ENCODE peak calls at places on chromosomes 4 and X, in six cellular contexts. One of them, this sample, is unnamed.

GRCh38 chrX:7052541-7052940 is 95.0 kb upstream of the STS start:
- DNase-seq in astrocyte: no peak
- DNase-seq in upper lobe of left lung: no peak
- DNase-seq in AG09309: no peak
- DNase-seq in A549: no peak
- DNase-seq in nephron progenitor cell: no peak
- DNase-seq in this sample: no peak

GRCh38 chrX:1086444-1087409 is 125.7 kb downstream of the CRLF2 start:
- DNase-seq in AG09309: no peak
- DNase-seq in A549: peak
- DNase-seq in upper lobe of left lung: no peak
- DNase-seq in astrocyte: no peak
- DNase-seq in nephron progenitor cell: no peak
- DNase-seq in this sample: no peak

GRCh38 chr4:26943391-26943790 is 82.8 kb downstream of the STIM2 start:
- DNase-seq in AG09309: no peak
- DNase-seq in nephron progenitor cell: no peak
- DNase-seq in astrocyte: no peak
- DNase-seq in A549: no peak
- DNase-seq in upper lobe of left lung: no peak
- DNase-seq in this sample: no peak

GRCh38 chr4:827209-828081 is 1.5 kb upstream of the CPLX1 start:
- DNase-seq in nephron progenitor cell: peak
- DNase-seq in AG09309: no peak
- DNase-seq in A549: no peak
- DNase-seq in astrocyte: no peak
- DNase-seq in upper lobe of left lung: peak
- DNase-seq in this sample: peak

GRCh38 chr4:157018920-157019490 is 47.4 kb upstream of the PDGFC start:
- DNase-seq in AG09309: no peak
- DNase-seq in A549: no peak
- DNase-seq in upper lobe of left lung: no peak
- DNase-seq in nephron progenitor cell: no peak
- DNase-seq in astrocyte: no peak
- DNase-seq in this sample: no peak

GRCh38 chr4:16516796-16517413 is 290.6 kb upstream of the TAPT1 start:
- DNase-seq in upper lobe of left lung: no peak
- DNase-seq in A549: no peak
- DNase-seq in AG09309: peak
- DNase-seq in nephron progenitor cell: no peak
- DNase-seq in astrocyte: peak
- DNase-seq in this sample: no peak

GRCh38 chr4:2042207-2042946 is 16.8 kb upstream of the NAT8L start:
- DNase-seq in upper lobe of left lung: peak
- DNase-seq in astrocyte: no peak
- DNase-seq in nephron progenitor cell: peak
- DNase-seq in AG09309: no peak
- DNase-seq in A549: no peak
- DNase-seq in this sample: no peak

GRCh38 chr4:52548818-52549570 is 110.1 kb downstream of the USP46 start:
- DNase-seq in AG09309: no peak
- DNase-seq in nephron progenitor cell: no peak
- DNase-seq in astrocyte: no peak
- DNase-seq in upper lobe of left lung: no peak
- DNase-seq in A549: no peak
- DNase-seq in this sample: no peak

GRCh38 chrX:84186603-84187358 is 1.2 kb downstream of the RPS6KA6 start:
- DNase-seq in A549: peak
- DNase-seq in astrocyte: no peak
- DNase-seq in AG09309: no peak
- DNase-seq in upper lobe of left lung: no peak
- DNase-seq in nephron progenitor cell: peak
- DNase-seq in this sample: no peak

GRCh38 chr4:74365761-74366160 is 816 bp downstream of the EREG start:
- DNase-seq in A549: no peak
- DNase-seq in astrocyte: peak
- DNase-seq in upper lobe of left lung: peak
- DNase-seq in AG09309: no peak
- DNase-seq in nephron progenitor cell: peak
- DNase-seq in this sample: no peak

GRCh38 chrX:6129195-6129594 is 99.5 kb downstream of the NLGN4X start:
- DNase-seq in AG09309: no peak
- DNase-seq in nephron progenitor cell: no peak
- DNase-seq in A549: no peak
- DNase-seq in astrocyte: no peak
- DNase-seq in upper lobe of left lung: no peak
- DNase-seq in this sample: no peak

GRCh38 chr4:185143596-185143969 is 517 bp downstream of the SLC25A4 start:
- DNase-seq in upper lobe of left lung: no peak
- DNase-seq in AG09309: no peak
- DNase-seq in A549: peak
- DNase-seq in nephron progenitor cell: no peak
- DNase-seq in astrocyte: peak
- DNase-seq in this sample: no peak

GRCh38 chrX:107629533-107629909 is 1.2 kb downstream of the PRPS1 start:
- DNase-seq in upper lobe of left lung: no peak
- DNase-seq in A549: peak
- DNase-seq in AG09309: no peak
- DNase-seq in nephron progenitor cell: no peak
- DNase-seq in astrocyte: peak
- DNase-seq in this sample: no peak

GRCh38 chr4:98641906-98642668 is 16.3 kb downstream of the TSPAN5 start:
- DNase-seq in nephron progenitor cell: no peak
- DNase-seq in AG09309: no peak
- DNase-seq in A549: no peak
- DNase-seq in upper lobe of left lung: no peak
- DNase-seq in astrocyte: no peak
- DNase-seq in this sample: no peak

GRCh38 chr4:182126567-182126966 is 116.6 kb upstream of the TENM3 start:
- DNase-seq in nephron progenitor cell: no peak
- DNase-seq in astrocyte: peak
- DNase-seq in upper lobe of left lung: no peak
- DNase-seq in A549: no peak
- DNase-seq in AG09309: no peak
- DNase-seq in this sample: no peak

GRCh38 chr4:168656055-168656660 is 159.3 kb downstream of the PALLD start:
- DNase-seq in AG09309: peak
- DNase-seq in A549: no peak
- DNase-seq in upper lobe of left lung: no peak
- DNase-seq in astrocyte: peak
- DNase-seq in nephron progenitor cell: no peak
- DNase-seq in this sample: no peak

GRCh38 chr4:121655320-121656268 is 41.2 kb downstream of the ANXA5 start:
- DNase-seq in AG09309: no peak
- DNase-seq in nephron progenitor cell: no peak
- DNase-seq in A549: no peak
- DNase-seq in upper lobe of left lung: no peak
- DNase-seq in astrocyte: peak
- DNase-seq in this sample: no peak

GRCh38 chr4:84474107-84474506 is 25.0 kb downstream of the NKX6-1 start:
- DNase-seq in upper lobe of left lung: no peak
- DNase-seq in nephron progenitor cell: no peak
- DNase-seq in AG09309: no peak
- DNase-seq in astrocyte: no peak
- DNase-seq in A549: no peak
- DNase-seq in this sample: no peak

GRCh38 chrX:40644821-40645358 is 2.5 kb downstream of the CXorf38 start:
- DNase-seq in astrocyte: peak
- DNase-seq in AG09309: peak
- DNase-seq in A549: peak
- DNase-seq in nephron progenitor cell: no peak
- DNase-seq in upper lobe of left lung: no peak
- DNase-seq in this sample: no peak

GRCh38 chr4:77226939-77227705 is 70.1 kb downstream of the CCNG2 start:
- DNase-seq in upper lobe of left lung: no peak
- DNase-seq in astrocyte: no peak
- DNase-seq in AG09309: no peak
- DNase-seq in nephron progenitor cell: no peak
- DNase-seq in A549: no peak
- DNase-seq in this sample: no peak

GRCh38 chrX:20317873-20318272 is 51.2 kb upstream of the RPS6KA3 start:
- DNase-seq in AG09309: no peak
- DNase-seq in upper lobe of left lung: no peak
- DNase-seq in astrocyte: peak
- DNase-seq in nephron progenitor cell: no peak
- DNase-seq in A549: no peak
- DNase-seq in this sample: no peak

GRCh38 chr4:77158487-77158861 is 1.5 kb downstream of the CCNG2 start:
- DNase-seq in AG09309: no peak
- DNase-seq in nephron progenitor cell: no peak
- DNase-seq in upper lobe of left lung: no peak
- DNase-seq in astrocyte: no peak
- DNase-seq in A549: no peak
- DNase-seq in this sample: no peak

GRCh38 chrX:72129661-72130060 is 2.1 kb downstream of the RTL5 start:
- DNase-seq in A549: no peak
- DNase-seq in AG09309: no peak
- DNase-seq in upper lobe of left lung: no peak
- DNase-seq in astrocyte: no peak
- DNase-seq in nephron progenitor cell: no peak
- DNase-seq in this sample: no peak

GRCh38 chr4:139783761-139784484 is 118.3 kb downstream of the MGST2 start:
- DNase-seq in nephron progenitor cell: no peak
- DNase-seq in upper lobe of left lung: peak
- DNase-seq in astrocyte: no peak
- DNase-seq in A549: no peak
- DNase-seq in AG09309: no peak
- DNase-seq in this sample: no peak

GRCh38 chrX:45758319-45758718 is 557.6 kb upstream of the DIPK2B start:
- DNase-seq in astrocyte: peak
- DNase-seq in upper lobe of left lung: no peak
- DNase-seq in nephron progenitor cell: no peak
- DNase-seq in AG09309: peak
- DNase-seq in A549: no peak
- DNase-seq in this sample: no peak

GRCh38 chrX:2652106-2652505 is 39.0 kb upstream of the CD99 start:
- DNase-seq in nephron progenitor cell: no peak
- DNase-seq in AG09309: no peak
- DNase-seq in astrocyte: no peak
- DNase-seq in upper lobe of left lung: no peak
- DNase-seq in A549: peak
- DNase-seq in this sample: no peak
- TF ChIP-seq CTCF in nephron progenitor cell: no peak
- TF ChIP-seq CTCF in AG09309: no peak
- TF ChIP-seq CTCF in astrocyte: no peak
- TF ChIP-seq CTCF in upper lobe of left lung: no peak
- TF ChIP-seq CTCF in A549: no peak
- TF ChIP-seq CTCF in this sample: peak

DNA sequence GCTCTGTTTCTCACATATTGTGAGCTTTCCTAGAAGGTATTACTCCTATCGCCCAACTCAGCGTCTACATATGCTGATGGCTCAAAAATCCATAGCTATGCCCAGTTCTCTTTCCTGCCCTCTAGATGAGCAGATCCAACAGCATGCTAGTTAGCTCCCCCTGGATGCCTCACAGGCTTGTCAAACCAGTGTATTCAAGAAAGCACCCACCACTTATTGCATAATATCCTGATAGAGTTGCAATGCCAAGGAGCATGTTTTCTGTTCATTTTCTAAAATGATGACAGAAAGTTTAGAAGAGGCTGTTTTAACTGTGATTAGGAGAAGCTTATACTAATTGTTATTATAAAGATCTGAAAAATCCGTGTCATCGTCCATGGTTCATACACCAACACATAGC is 1.9 kb upstream of the PACRGL start:
- DNase-seq in AG09309: no peak
- DNase-seq in astrocyte: no peak
- DNase-seq in nephron progenitor cell: no peak
- DNase-seq in upper lobe of left lung: no peak
- DNase-seq in A549: no peak
- DNase-seq in this sample: no peak
- TF ChIP-seq CTCF in AG09309: no peak
- TF ChIP-seq CTCF in astrocyte: no peak
- TF ChIP-seq CTCF in nephron progenitor cell: no peak
- TF ChIP-seq CTCF in upper lobe of left lung: no peak
- TF ChIP-seq CTCF in A549: no peak
- TF ChIP-seq CTCF in this sample: no peak

GRCh38 chr4:183702492-183702891 is 43.4 kb downstream of the TRAPPC11 start:
- DNase-seq in AG09309: no peak
- DNase-seq in upper lobe of left lung: no peak
- DNase-seq in nephron progenitor cell: no peak
- DNase-seq in A549: no peak
- DNase-seq in astrocyte: no peak
- DNase-seq in this sample: no peak

GRCh38 chr4:183698909-183699308 is 39.8 kb downstream of the TRAPPC11 start:
- DNase-seq in A549: no peak
- DNase-seq in upper lobe of left lung: no peak
- DNase-seq in nephron progenitor cell: no peak
- DNase-seq in astrocyte: no peak
- DNase-seq in AG09309: no peak
- DNase-seq in this sample: no peak

DNA sequence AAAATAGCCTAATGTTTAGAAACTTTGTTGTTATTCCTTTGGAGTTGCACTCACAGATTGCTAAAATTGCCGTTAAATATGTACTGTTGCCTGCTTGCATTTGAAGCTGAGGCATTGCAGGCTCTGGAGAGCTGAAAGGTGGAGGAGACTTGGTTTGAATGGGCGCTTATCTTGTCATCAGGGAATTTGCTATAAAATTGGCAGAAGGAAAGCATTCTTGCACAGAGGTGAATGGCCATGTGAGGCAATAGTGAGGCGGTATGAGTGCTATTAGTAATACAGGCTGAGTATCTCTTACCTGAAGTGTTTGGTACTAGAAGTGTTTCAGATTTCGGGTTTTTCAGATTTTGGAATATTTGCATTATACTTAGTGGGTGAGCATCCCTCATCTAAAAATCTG is 41.3 kb downstream of the TRAPPC11 start:
- DNase-seq in nephron progenitor cell: no peak
- DNase-seq in astrocyte: no peak
- DNase-seq in A549: no peak
- DNase-seq in AG09309: no peak
- DNase-seq in upper lobe of left lung: no peak
- DNase-seq in this sample: no peak
- TF ChIP-seq CTCF in nephron progenitor cell: no peak
- TF ChIP-seq CTCF in astrocyte: no peak
- TF ChIP-seq CTCF in A549: no peak
- TF ChIP-seq CTCF in AG09309: no peak
- TF ChIP-seq CTCF in upper lobe of left lung: no peak
- TF ChIP-seq CTCF in this sample: no peak

GRCh38 chr4:29131304-29131703 is 1588.9 kb upstream of the PCDH7 start:
- DNase-seq in astrocyte: no peak
- DNase-seq in upper lobe of left lung: no peak
- DNase-seq in AG09309: no peak
- DNase-seq in A549: no peak
- DNase-seq in nephron progenitor cell: no peak
- DNase-seq in this sample: no peak
- TF ChIP-seq CTCF in astrocyte: no peak
- TF ChIP-seq CTCF in upper lobe of left lung: no peak
- TF ChIP-seq CTCF in AG09309: no peak
- TF ChIP-seq CTCF in A549: no peak
- TF ChIP-seq CTCF in nephron progenitor cell: no peak
- TF ChIP-seq CTCF in this sample: peak

This sample was measured in type B pancreatic cell.